ENCODE peak calls at places on chromosome 1, in ten cellular contexts. Y is GM12891; W is GM04503; U is posterior cingulate gyrus; B is cerebellar cortex; T is non-pigmented ciliary epithelial cell; X is islet precursor cell; P is amniotic epithelial cell; C is stimulated activated CD4-positive, alpha-beta T cell treated with anti-CD3 and anti-CD28 coated beads, Interleukin-15, amount 100 ng/mL, for 1 hour; K is fibroblast of the conjunctiva. H is an unnamed sample.

GRCh38 chr1:19504796-19505693 is 19.7 kb upstream of the CAPZB start:
- DNase-seq in Y (no peak), W (peak; percentile 43), U (no peak), B (no peak), T (peak; percentile 83), X (no peak), P (peak; percentile 100), C (no peak), K (peak; percentile 63), H (no peak)

GRCh38 chr1:176216031-176216430 is 8.9 kb upstream of the COP1 start:
- DNase-seq in Y (no peak), W (no peak), U (no peak), B (no peak), T (no peak), X (no peak), P (no peak), C (no peak), K (no peak), H (no peak)

GRCh38 chr1:65393345-65393744 is 27.1 kb upstream of the LEPR start:
- DNase-seq in Y (no peak), W (no peak), U (no peak), B (no peak), T (no peak), X (no peak), P (peak; percentile 52), C (no peak), K (peak; percentile 17), H (peak; percentile 7)

GRCh38 chr1:155872527-155872926 is 13.2 kb downstream of the SYT11 start:
- DNase-seq in Y (no peak), W (no peak), U (peak; percentile 28), B (peak; percentile 73), T (no peak), X (no peak), P (no peak), C (no peak), K (no peak), H (no peak)

GRCh38 chr1:78142731-78143130 is 97.0 kb downstream of the GIPC2 start:
- DNase-seq in Y (no peak), W (no peak), U (no peak), B (no peak), T (no peak), X (no peak), P (no peak), C (no peak), K (no peak), H (no peak)

GRCh38 chr1:11462224-11462923 is 16.6 kb upstream of the DISP3 start:
- DNase-seq in Y (no peak), W (no peak), U (peak; percentile 42), B (no peak), T (no peak), X (no peak), P (no peak), C (no peak), K (no peak), H (no peak)

GRCh38 chr1:30731806-30732276 is 8.5 kb upstream of the MATN1 start:
- DNase-seq in Y (no peak), W (no peak), U (no peak), B (no peak), T (no peak), X (no peak), P (no peak), C (no peak), K (no peak), H (no peak)

GRCh38 chr1:97668945-97669344 is 251.9 kb downstream of the DPYD start:
- DNase-seq in Y (no peak), W (no peak), U (no peak), B (no peak), T (peak; percentile 41), X (no peak), P (peak; percentile 66), C (no peak), K (no peak), H (no peak)

GRCh38 chr1:156807627-156808026 is 9.0 kb downstream of the SH2D2A start:
- DNase-seq in Y (no peak), W (no peak), U (no peak), B (no peak), T (no peak), X (no peak), P (no peak), C (no peak), K (no peak), H (no peak)

GRCh38 chr1:148372731-148373130 is 110.4 kb downstream of the PPIAL4G start:
- DNase-seq in Y (no peak), W (no peak), U (no peak), B (no peak), T (no peak), X (no peak), P (no peak), C (no peak), K (no peak), H (no peak)

GRCh38 chr1:206856674-206857464 is 8.6 kb upstream of the IL20 start:
- DNase-seq in Y (no peak), W (no peak), U (no peak), B (no peak), T (no peak), X (no peak), P (no peak), C (no peak), K (no peak), H (no peak)

GRCh38 chr1:150376110-150376509 is 12.2 kb downstream of the RPRD2 start:
- DNase-seq in Y (no peak), W (no peak), U (no peak), B (no peak), T (no peak), X (no peak), P (no peak), C (no peak), K (no peak), H (no peak)

GRCh38 chr1:230189276-230190183 is 122.5 kb downstream of the GALNT2 start:
- DNase-seq in Y (no peak), W (no peak), U (no peak), B (no peak), T (no peak), X (no peak), P (no peak), C (no peak), K (no peak), H (no peak)

GRCh38 chr1:44547837-44548236 is 126.4 kb downstream of the TMEM53 start:
- DNase-seq in Y (no peak), W (no peak), U (no peak), B (no peak), T (no peak), X (no peak), P (no peak), C (no peak), K (no peak), H (no peak)

GRCh38 chr1:151243683-151244216 is 10.8 kb upstream of the PSMD4 start:
- DNase-seq in Y (no peak), W (no peak), U (no peak), B (no peak), T (no peak), X (no peak), P (no peak), C (no peak), K (no peak), H (no peak)

GRCh38 chr1:183934284-183934683 is 103.2 kb downstream of the COLGALT2 start:
- DNase-seq in Y (no peak), W (no peak), U (no peak), B (no peak), T (no peak), X (no peak), P (no peak), C (no peak), K (no peak), H (no peak)

GRCh38 chr1:53549781-53550180 is 90.6 kb downstream of the DMRTB1 start:
- DNase-seq in Y (no peak), W (no peak), U (no peak), B (no peak), T (no peak), X (no peak), P (no peak), C (no peak), K (no peak), H (no peak)

GRCh38 chr1:205913451-205914204 is 29.6 kb downstream of the SLC26A9 start:
- DNase-seq in Y (no peak), W (no peak), U (no peak), B (peak; percentile 82), T (no peak), X (no peak), P (peak; percentile 40), C (no peak), K (peak; percentile 20), H (no peak)

GRCh38 chr1:15758537-15758936 is at the start of gene FBLIM1:
- DNase-seq in Y (no peak), W (no peak), U (no peak), B (no peak), T (no peak), X (peak; percentile 78), P (no peak), C (no peak), K (no peak), H (no peak)